ENCODE peak calls at places on chromosomes 2 and 18, in ten cellular contexts. One of them, this sample, is unnamed.

GRCh38 chr2:46956981-46957531 is 41.5 kb upstream of the MCFD2 start:
- DNase-seq in PC-3: no peak
- DNase-seq in kidney epithelial cell: no peak
- DNase-seq in CD8-positive, alpha-beta T cell: no peak
- DNase-seq in fibroblast of mammary gland: no peak
- DNase-seq in breast epithelium: no peak
- DNase-seq in tibial artery: no peak
- DNase-seq in astrocyte of the spinal cord: no peak
- DNase-seq in BE2C: no peak
- DNase-seq in body of pancreas: peak; percentile 66
- DNase-seq in this sample: no peak

GRCh38 chr2:202038471-202039277 is 5.0 kb downstream of the FZD7 start:
- DNase-seq in kidney epithelial cell: no peak
- DNase-seq in astrocyte of the spinal cord: peak; percentile 66
- DNase-seq in PC-3: peak; percentile 33
- DNase-seq in CD8-positive, alpha-beta T cell: no peak
- DNase-seq in tibial artery: no peak
- DNase-seq in fibroblast of mammary gland: peak; percentile 38
- DNase-seq in BE2C: no peak
- DNase-seq in body of pancreas: no peak
- DNase-seq in breast epithelium: no peak
- DNase-seq in this sample: peak; percentile 26

GRCh38 chr2:237603718-237604362 is 13.3 kb upstream of the RAB17 start:
- DNase-seq in PC-3: peak; percentile 17
- DNase-seq in fibroblast of mammary gland: peak; percentile 65
- DNase-seq in breast epithelium: peak; percentile 36
- DNase-seq in kidney epithelial cell: no peak
- DNase-seq in astrocyte of the spinal cord: peak; percentile 54
- DNase-seq in tibial artery: no peak
- DNase-seq in body of pancreas: no peak
- DNase-seq in BE2C: no peak
- DNase-seq in CD8-positive, alpha-beta T cell: peak; percentile 65
- DNase-seq in this sample: peak; percentile 49

GRCh38 chr2:237743561-237744269 is 54.9 kb upstream of the RBM44 start:
- DNase-seq in breast epithelium: no peak
- DNase-seq in tibial artery: no peak
- DNase-seq in BE2C: no peak
- DNase-seq in body of pancreas: no peak
- DNase-seq in kidney epithelial cell: no peak
- DNase-seq in CD8-positive, alpha-beta T cell: no peak
- DNase-seq in fibroblast of mammary gland: peak; percentile 68
- DNase-seq in astrocyte of the spinal cord: peak; percentile 23
- DNase-seq in PC-3: peak; percentile 84
- DNase-seq in this sample: peak; percentile 68

GRCh38 chr2:15334650-15335326 is 226.3 kb downstream of the NBAS start:
- DNase-seq in PC-3: peak; percentile 82
- DNase-seq in CD8-positive, alpha-beta T cell: no peak
- DNase-seq in tibial artery: no peak
- DNase-seq in kidney epithelial cell: no peak
- DNase-seq in body of pancreas: no peak
- DNase-seq in astrocyte of the spinal cord: peak; percentile 73
- DNase-seq in BE2C: no peak
- DNase-seq in breast epithelium: no peak
- DNase-seq in fibroblast of mammary gland: no peak
- DNase-seq in this sample: peak; percentile 91

GRCh38 chr18:42773870-42774269 is 341.6 kb downstream of the RIT2 start:
- DNase-seq in BE2C: no peak
- DNase-seq in breast epithelium: no peak
- DNase-seq in tibial artery: no peak
- DNase-seq in astrocyte of the spinal cord: no peak
- DNase-seq in PC-3: no peak
- DNase-seq in body of pancreas: no peak
- DNase-seq in kidney epithelial cell: no peak
- DNase-seq in CD8-positive, alpha-beta T cell: no peak
- DNase-seq in fibroblast of mammary gland: no peak
- DNase-seq in this sample: no peak

GRCh38 chr18:61782545-61782944 is 110.3 kb downstream of the RNF152 start:
- DNase-seq in tibial artery: no peak
- DNase-seq in fibroblast of mammary gland: no peak
- DNase-seq in CD8-positive, alpha-beta T cell: no peak
- DNase-seq in PC-3: no peak
- DNase-seq in BE2C: no peak
- DNase-seq in body of pancreas: no peak
- DNase-seq in breast epithelium: no peak
- DNase-seq in kidney epithelial cell: no peak
- DNase-seq in astrocyte of the spinal cord: no peak
- DNase-seq in this sample: no peak

GRCh38 chr2:112614201-112614840 is 29.9 kb downstream of the CHCHD5 start:
- DNase-seq in astrocyte of the spinal cord: no peak
- DNase-seq in PC-3: no peak
- DNase-seq in body of pancreas: no peak
- DNase-seq in tibial artery: peak; percentile 41
- DNase-seq in CD8-positive, alpha-beta T cell: no peak
- DNase-seq in breast epithelium: no peak
- DNase-seq in BE2C: no peak
- DNase-seq in fibroblast of mammary gland: no peak
- DNase-seq in kidney epithelial cell: no peak
- DNase-seq in this sample: no peak

GRCh38 chr2:63712748-63713147 is 124.0 kb downstream of the MDH1 start:
- DNase-seq in fibroblast of mammary gland: peak; percentile 93
- DNase-seq in CD8-positive, alpha-beta T cell: no peak
- DNase-seq in PC-3: no peak
- DNase-seq in astrocyte of the spinal cord: no peak
- DNase-seq in body of pancreas: no peak
- DNase-seq in tibial artery: no peak
- DNase-seq in BE2C: no peak
- DNase-seq in breast epithelium: no peak
- DNase-seq in kidney epithelial cell: no peak
- DNase-seq in this sample: peak; percentile 78

GRCh38 chr2:183927367-183928355 is 670.7 kb upstream of the ZNF804A start:
- DNase-seq in kidney epithelial cell: peak; percentile 19
- DNase-seq in PC-3: peak; percentile 82
- DNase-seq in BE2C: no peak
- DNase-seq in astrocyte of the spinal cord: peak; percentile 67
- DNase-seq in CD8-positive, alpha-beta T cell: no peak
- DNase-seq in tibial artery: no peak
- DNase-seq in breast epithelium: no peak
- DNase-seq in body of pancreas: no peak
- DNase-seq in fibroblast of mammary gland: peak; percentile 80
- DNase-seq in this sample: peak; percentile 46

GRCh38 chr2:199382091-199382490 is 75.6 kb downstream of the SATB2 start:
- DNase-seq in PC-3: no peak
- DNase-seq in body of pancreas: no peak
- DNase-seq in CD8-positive, alpha-beta T cell: no peak
- DNase-seq in BE2C: peak; percentile 44
- DNase-seq in fibroblast of mammary gland: no peak
- DNase-seq in breast epithelium: no peak
- DNase-seq in tibial artery: no peak
- DNase-seq in astrocyte of the spinal cord: peak; percentile 34
- DNase-seq in kidney epithelial cell: no peak
- DNase-seq in this sample: no peak

GRCh38 chr2:26172866-26173595 is at the start of gene GAREM2:
- DNase-seq in fibroblast of mammary gland: no peak
- DNase-seq in CD8-positive, alpha-beta T cell: no peak
- DNase-seq in astrocyte of the spinal cord: no peak
- DNase-seq in breast epithelium: no peak
- DNase-seq in tibial artery: no peak
- DNase-seq in PC-3: no peak
- DNase-seq in kidney epithelial cell: no peak
- DNase-seq in BE2C: peak; percentile 40
- DNase-seq in body of pancreas: no peak
- DNase-seq in this sample: no peak

GRCh38 chr2:218285604-218286003 is 6.7 kb downstream of the TMBIM1 start:
- DNase-seq in kidney epithelial cell: no peak
- DNase-seq in PC-3: peak; percentile 52
- DNase-seq in tibial artery: peak; percentile 95
- DNase-seq in CD8-positive, alpha-beta T cell: no peak
- DNase-seq in astrocyte of the spinal cord: peak; percentile 43
- DNase-seq in breast epithelium: peak; percentile 89
- DNase-seq in body of pancreas: peak; percentile 86
- DNase-seq in BE2C: no peak
- DNase-seq in fibroblast of mammary gland: peak; percentile 76
- DNase-seq in this sample: peak; percentile 72

GRCh38 chr2:60880633-60880987 is 764 bp upstream of the REL start:
- DNase-seq in astrocyte of the spinal cord: no peak
- DNase-seq in tibial artery: no peak
- DNase-seq in PC-3: peak; percentile 28
- DNase-seq in body of pancreas: no peak
- DNase-seq in breast epithelium: no peak
- DNase-seq in kidney epithelial cell: no peak
- DNase-seq in fibroblast of mammary gland: no peak
- DNase-seq in BE2C: no peak
- DNase-seq in CD8-positive, alpha-beta T cell: no peak
- DNase-seq in this sample: no peak

GRCh38 chr2:47000679-47001075 is 85.1 kb upstream of the MCFD2 start:
- DNase-seq in breast epithelium: no peak
- DNase-seq in BE2C: no peak
- DNase-seq in body of pancreas: no peak
- DNase-seq in kidney epithelial cell: no peak
- DNase-seq in tibial artery: no peak
- DNase-seq in PC-3: no peak
- DNase-seq in astrocyte of the spinal cord: no peak
- DNase-seq in CD8-positive, alpha-beta T cell: no peak
- DNase-seq in fibroblast of mammary gland: no peak
- DNase-seq in this sample: no peak

GRCh38 chr2:136125226-136125625 is 7.3 kb upstream of the CXCR4 start:
- DNase-seq in body of pancreas: no peak
- DNase-seq in astrocyte of the spinal cord: no peak
- DNase-seq in PC-3: no peak
- DNase-seq in BE2C: no peak
- DNase-seq in tibial artery: no peak
- DNase-seq in CD8-positive, alpha-beta T cell: no peak
- DNase-seq in kidney epithelial cell: no peak
- DNase-seq in breast epithelium: no peak
- DNase-seq in fibroblast of mammary gland: no peak
- DNase-seq in this sample: no peak

GRCh38 chr18:38545071-38545470 is 979.5 kb upstream of the CELF4 start:
- DNase-seq in fibroblast of mammary gland: no peak
- DNase-seq in tibial artery: no peak
- DNase-seq in BE2C: no peak
- DNase-seq in CD8-positive, alpha-beta T cell: no peak
- DNase-seq in body of pancreas: no peak
- DNase-seq in PC-3: peak; percentile 3
- DNase-seq in breast epithelium: no peak
- DNase-seq in astrocyte of the spinal cord: no peak
- DNase-seq in kidney epithelial cell: no peak
- DNase-seq in this sample: peak; percentile 81

GRCh38 chr2:232504438-232504837 is 15.8 kb upstream of the PRSS56 start:
- DNase-seq in PC-3: no peak
- DNase-seq in kidney epithelial cell: no peak
- DNase-seq in body of pancreas: no peak
- DNase-seq in tibial artery: no peak
- DNase-seq in CD8-positive, alpha-beta T cell: no peak
- DNase-seq in astrocyte of the spinal cord: no peak
- DNase-seq in BE2C: no peak
- DNase-seq in fibroblast of mammary gland: peak; percentile 3
- DNase-seq in breast epithelium: no peak
- DNase-seq in this sample: no peak

GRCh38 chr2:105179469-105180372 is 61.8 kb upstream of the GPR45 start:
- DNase-seq in CD8-positive, alpha-beta T cell: no peak
- DNase-seq in astrocyte of the spinal cord: peak; percentile 79
- DNase-seq in PC-3: peak; percentile 94
- DNase-seq in kidney epithelial cell: peak; percentile 48
- DNase-seq in tibial artery: no peak
- DNase-seq in BE2C: peak; percentile 53
- DNase-seq in body of pancreas: peak; percentile 20
- DNase-seq in fibroblast of mammary gland: peak; percentile 89
- DNase-seq in breast epithelium: no peak
- DNase-seq in this sample: peak; percentile 75
- TF ChIP-seq CTCF in CD8-positive, alpha-beta T cell: no peak
- TF ChIP-seq CTCF in astrocyte of the spinal cord: peak; percentile 72
- TF ChIP-seq CTCF in PC-3: peak; percentile 83
- TF ChIP-seq CTCF in kidney epithelial cell: peak; percentile 59
- TF ChIP-seq CTCF in tibial artery: no peak
- TF ChIP-seq CTCF in BE2C: peak; percentile 61
- TF ChIP-seq CTCF in body of pancreas: no peak
- TF ChIP-seq CTCF in fibroblast of mammary gland: peak; percentile 76
- TF ChIP-seq CTCF in breast epithelium: no peak
- TF ChIP-seq CTCF in this sample: peak; percentile 70

GRCh38 chr2:48433682-48434081 is 96.3 kb upstream of the STON1 start:
- DNase-seq in kidney epithelial cell: no peak
- DNase-seq in body of pancreas: no peak
- DNase-seq in tibial artery: no peak
- DNase-seq in PC-3: no peak
- DNase-seq in CD8-positive, alpha-beta T cell: no peak
- DNase-seq in astrocyte of the spinal cord: no peak
- DNase-seq in breast epithelium: no peak
- DNase-seq in BE2C: no peak
- DNase-seq in fibroblast of mammary gland: peak; percentile 38
- DNase-seq in this sample: no peak
- TF ChIP-seq CTCF in kidney epithelial cell: no peak
- TF ChIP-seq CTCF in body of pancreas: no peak
- TF ChIP-seq CTCF in tibial artery: no peak
- TF ChIP-seq CTCF in PC-3: no peak
- TF ChIP-seq CTCF in CD8-positive, alpha-beta T cell: no peak
- TF ChIP-seq CTCF in astrocyte of the spinal cord: no peak
- TF ChIP-seq CTCF in breast epithelium: no peak
- TF ChIP-seq CTCF in BE2C: no peak
- TF ChIP-seq CTCF in fibroblast of mammary gland: no peak
- TF ChIP-seq CTCF in this sample: no peak

DNA sequence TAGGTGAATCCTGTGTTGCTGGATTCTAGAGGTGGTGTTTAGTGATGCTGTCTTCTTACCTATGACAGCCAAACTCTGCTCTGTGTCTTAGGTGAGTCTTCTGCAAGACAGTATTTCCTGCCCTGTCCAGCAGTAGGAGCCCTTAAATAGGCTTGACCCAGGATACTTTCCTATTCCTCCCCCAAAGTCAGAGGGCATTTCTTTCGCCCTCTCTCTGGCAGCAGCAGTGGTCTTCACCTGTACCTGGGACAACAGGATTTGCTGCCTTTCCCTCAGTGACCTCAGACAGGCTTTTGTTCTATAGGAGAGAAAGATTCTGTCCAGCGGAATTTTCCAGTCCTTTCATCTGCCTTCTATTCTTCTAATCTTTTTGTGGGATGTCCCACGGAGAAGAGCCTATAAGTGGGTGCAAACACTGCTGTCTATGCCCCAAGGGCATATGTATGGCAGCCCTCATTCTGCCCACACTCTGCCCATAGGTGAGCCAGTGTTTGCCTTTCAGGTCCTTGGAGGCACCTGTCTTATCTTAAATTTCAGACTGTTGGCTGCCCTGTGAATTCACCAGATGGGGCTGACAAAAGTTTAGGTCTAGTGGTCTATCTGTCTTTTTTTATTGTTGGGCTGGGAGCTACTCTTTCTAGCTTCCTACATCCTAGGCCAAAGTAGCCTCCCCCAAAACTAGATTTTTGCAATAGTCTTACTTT is 177.3 kb upstream of the SPOPL start:
- DNase-seq in BE2C: no peak
- DNase-seq in PC-3: peak; percentile 11
- DNase-seq in body of pancreas: no peak
- DNase-seq in fibroblast of mammary gland: no peak
- DNase-seq in breast epithelium: no peak
- DNase-seq in kidney epithelial cell: no peak
- DNase-seq in CD8-positive, alpha-beta T cell: no peak
- DNase-seq in tibial artery: no peak
- DNase-seq in astrocyte of the spinal cord: no peak
- DNase-seq in this sample: peak; percentile 7
- TF ChIP-seq CTCF in BE2C: no peak
- TF ChIP-seq CTCF in PC-3: peak; percentile 26
- TF ChIP-seq CTCF in body of pancreas: no peak
- TF ChIP-seq CTCF in fibroblast of mammary gland: no peak
- TF ChIP-seq CTCF in breast epithelium: no peak
- TF ChIP-seq CTCF in kidney epithelial cell: no peak
- TF ChIP-seq CTCF in CD8-positive, alpha-beta T cell: no peak
- TF ChIP-seq CTCF in tibial artery: no peak
- TF ChIP-seq CTCF in astrocyte of the spinal cord: no peak
- TF ChIP-seq CTCF in this sample: no peak

GRCh38 chr2:48183991-48184390 is 277.7 kb upstream of the FBXO11 start:
- DNase-seq in kidney epithelial cell: no peak
- DNase-seq in fibroblast of mammary gland: no peak
- DNase-seq in tibial artery: no peak
- DNase-seq in astrocyte of the spinal cord: no peak
- DNase-seq in breast epithelium: no peak
- DNase-seq in BE2C: no peak
- DNase-seq in CD8-positive, alpha-beta T cell: no peak
- DNase-seq in PC-3: no peak
- DNase-seq in body of pancreas: no peak
- DNase-seq in this sample: no peak
- TF ChIP-seq CTCF in kidney epithelial cell: no peak
- TF ChIP-seq CTCF in fibroblast of mammary gland: no peak
- TF ChIP-seq CTCF in tibial artery: no peak
- TF ChIP-seq CTCF in astrocyte of the spinal cord: no peak
- TF ChIP-seq CTCF in breast epithelium: no peak
- TF ChIP-seq CTCF in BE2C: no peak
- TF ChIP-seq CTCF in CD8-positive, alpha-beta T cell: no peak
- TF ChIP-seq CTCF in PC-3: no peak
- TF ChIP-seq CTCF in body of pancreas: no peak
- TF ChIP-seq CTCF in this sample: no peak

This sample was measured in epithelial cell of esophagus.